ENCODE peak calls at places on chromosomes 4 and X, in nine cellular contexts. M, B, N, K, S, L, E, C and V are unnamed samples.

GRCh38 chr4:61918507-61919462 is 718.7 kb downstream of the ADGRL3 start:
- DNase-seq in M (no peak), B (no peak), N (no peak), K (no peak), S (no peak), L (no peak), E (no peak), C (no peak), V (no peak)

GRCh38 chr4:82998898-82999297 is 11.7 kb downstream of the LIN54 start:
- DNase-seq in M (no peak), B (no peak), N (no peak), K (no peak), S (no peak), L (no peak), E (no peak), C (no peak), V (no peak)

GRCh38 chr4:136713140-136713539 is 819.2 kb downstream of the PCDH18 start:
- DNase-seq in M (no peak), B (no peak), N (peak), K (no peak), S (no peak), L (peak), E (peak), C (peak), V (peak)

GRCh38 chr4:75705198-75705712 is 19.1 kb upstream of the USO1 start:
- DNase-seq in M (no peak), B (no peak), N (no peak), K (no peak), S (peak), L (no peak), E (no peak), C (peak), V (no peak)

GRCh38 chrX:69155786-69156520 is 9.3 kb downstream of the PJA1 start:
- DNase-seq in M (no peak), B (no peak), N (no peak), K (no peak), S (no peak), L (no peak), E (no peak), C (no peak), V (no peak)

GRCh38 chr4:77172336-77172735 is 15.3 kb downstream of the CCNG2 start:
- DNase-seq in M (no peak), B (no peak), N (peak), K (peak), S (no peak), L (no peak), E (no peak), C (peak), V (peak)

GRCh38 chr4:8236141-8236919 is 33.2 kb upstream of the HTRA3 start:
- DNase-seq in M (no peak), B (no peak), N (no peak), K (no peak), S (no peak), L (no peak), E (no peak), C (no peak), V (no peak)

GRCh38 chr4:162959056-162959455 is 207.6 kb downstream of the NAF1 start:
- DNase-seq in M (no peak), B (no peak), N (peak), K (no peak), S (peak), L (peak), E (no peak), C (no peak), V (peak)

GRCh38 chrX:119624951-119625668 is 18.9 kb upstream of the NKRF start:
- DNase-seq in M (no peak), B (no peak), N (no peak), K (no peak), S (no peak), L (no peak), E (no peak), C (no peak), V (no peak)

GRCh38 chrX:119071381-119071780 is 1.4 kb upstream of the CT47C1 start:
- DNase-seq in M (no peak), B (no peak), N (no peak), K (no peak), S (no peak), L (peak), E (no peak), C (no peak), V (no peak)

DNA sequence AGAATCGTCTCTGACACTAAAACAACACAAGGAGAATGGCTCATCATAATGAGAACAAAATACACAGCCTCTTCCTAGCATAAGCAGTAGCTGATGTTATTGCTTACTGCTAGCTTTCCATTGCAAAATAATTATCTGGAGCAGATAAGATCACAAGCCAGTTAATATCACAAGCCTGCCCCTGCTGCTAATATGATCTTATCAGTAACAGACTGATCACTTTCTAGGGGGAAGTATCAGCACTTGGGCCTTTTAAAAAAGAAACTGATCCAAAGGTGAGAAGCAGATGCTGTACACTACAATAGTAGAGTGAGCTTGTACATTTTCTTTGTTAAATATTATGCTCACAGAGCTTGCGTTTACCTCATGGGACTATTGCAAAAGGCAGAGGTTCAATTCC is 554.9 kb upstream of the PABPC4L start:
- DNase-seq in M (no peak), B (no peak), N (no peak), K (no peak), S (no peak), L (no peak), E (no peak), C (no peak), V (no peak)
- TF ChIP-seq CTCF in M (no peak), B (no peak), N (no peak), K (no peak), S (no peak), L (no peak), E (no peak), C (no peak), V (no peak)

GRCh38 chr4:3466691-3467600 is 3.8 kb downstream of the DOK7 start:
- DNase-seq in M (no peak), B (no peak), N (no peak), K (no peak), S (no peak), L (no peak), E (no peak), C (no peak), V (no peak)

GRCh38 chr4:3465698-3466671 is 2.9 kb downstream of the DOK7 start:
- DNase-seq in M (no peak), B (no peak), N (no peak), K (no peak), S (peak), L (no peak), E (no peak), C (no peak), V (no peak)

GRCh38 chr4:3468804-3469203 is 5.7 kb downstream of the DOK7 start:
- DNase-seq in M (no peak), B (no peak), N (no peak), K (no peak), S (no peak), L (no peak), E (no peak), C (no peak), V (no peak)

GRCh38 chr4:3468154-3468553 is 5.0 kb downstream of the DOK7 start:
- DNase-seq in M (no peak), B (no peak), N (no peak), K (no peak), S (no peak), L (no peak), E (no peak), C (no peak), V (no peak)

GRCh38 chr4:3467601-3468031 is 4.5 kb downstream of the DOK7 start:
- DNase-seq in M (no peak), B (no peak), N (no peak), K (no peak), S (no peak), L (no peak), E (no peak), C (no peak), V (no peak)
- TF ChIP-seq CTCF in M (no peak), B (no peak), N (no peak), K (no peak), S (no peak), L (no peak), E (no peak), C (no peak), V (no peak)

GRCh38 chrX:80181079-80181478 is 166.5 kb downstream of the TBX22 start:
- DNase-seq in M (no peak), B (no peak), N (no peak), K (no peak), S (peak), L (no peak), E (no peak), C (no peak), V (peak)
- TF ChIP-seq CTCF in M (no peak), B (no peak), N (no peak), K (peak), S (peak), L (no peak), E (no peak), C (no peak), V (no peak)

DNA sequence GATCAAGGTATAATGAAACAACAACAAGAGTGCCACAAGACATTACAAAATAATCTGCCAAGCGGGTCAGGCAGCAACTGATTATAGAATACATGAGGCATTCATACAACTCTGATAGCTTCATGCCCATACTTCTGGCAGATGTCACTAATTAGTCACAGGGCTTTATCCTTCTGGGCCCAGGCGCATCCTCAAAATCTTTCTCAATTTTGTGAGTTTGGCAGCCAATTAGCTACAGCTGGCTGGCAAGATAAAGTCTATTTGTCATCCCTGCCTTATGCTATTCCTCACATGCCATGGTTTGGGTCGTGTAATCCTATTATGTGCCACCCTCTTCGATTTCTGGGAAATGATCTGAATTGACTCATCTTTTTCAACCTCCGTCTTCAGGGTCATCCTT is 254.3 kb downstream of the PACRGL start:
- DNase-seq in M (no peak), B (no peak), N (no peak), K (no peak), S (no peak), L (no peak), E (no peak), C (no peak), V (no peak)
- TF ChIP-seq CTCF in M (no peak), B (no peak), N (no peak), K (no peak), S (no peak), L (no peak), E (no peak), C (no peak), V (no peak)